ENCODE peak calls at places on chromosomes 1 and 21, in seven cellular contexts. P is tibial artery, M is body of pancreas, W is psoas muscle, Q is neural progenitor cell, Y is PC-3, T is adrenal gland. I is an unnamed sample. For H3K4me1, the result is how much of the 10 kb centered on the place peaks cover.

GRCh38 chr1:52032124-52032784 is 1.4 kb downstream of the KTI12 start:
- DNase-seq in P (no peak), Q (no peak), T (no peak), M (no peak), W (no peak), Y (no peak), I (no peak)

GRCh38 chr1:35505911-35506798 is 51.0 kb downstream of the KIAA0319L start:
- DNase-seq in Y (peak), W (no peak), P (no peak), Q (no peak), T (no peak), M (peak), I (no peak)

GRCh38 chr1:43671626-43672330 is 21.8 kb downstream of the KDM4A start:
- DNase-seq in Q (no peak), M (no peak), Y (no peak), P (no peak), T (no peak), W (no peak), I (no peak)

GRCh38 chr1:54338479-54338878 is 67.7 kb downstream of the SSBP3 start:
- DNase-seq in W (no peak), M (no peak), Q (no peak), Y (no peak), P (no peak), T (no peak), I (no peak)

GRCh38 chr1:85396194-85396593 is 68.8 kb downstream of the DDAH1 start:
- DNase-seq in Q (no peak), Y (no peak), M (no peak), W (no peak), P (no peak), T (no peak), I (no peak)

GRCh38 chr1:64309468-64309867 is 106.0 kb downstream of the UBE2U start:
- DNase-seq in Q (no peak), M (no peak), T (no peak), P (no peak), W (no peak), Y (no peak), I (no peak)

GRCh38 chr1:167995038-167995437 is 58.2 kb upstream of the MPC2 start:
- DNase-seq in Q (no peak), P (no peak), M (no peak), Y (peak), T (no peak), W (no peak), I (no peak)

GRCh38 chr1:109969430-109969829 is 15.1 kb upstream of the AHCYL1 start:
- DNase-seq in W (no peak), P (no peak), Y (peak), T (no peak), Q (no peak), M (no peak), I (no peak)

GRCh38 chr1:31815752-31816484 is at the start of gene SPOCD1:
- DNase-seq in P (peak), Q (peak), M (peak), W (peak), T (peak), Y (peak), I (peak)

GRCh38 chr1:150415800-150416199 is 51.9 kb downstream of the RPRD2 start:
- DNase-seq in Y (no peak), T (no peak), W (no peak), P (no peak), Q (no peak), M (no peak), I (no peak)

GRCh38 chr21:42102063-42102462 is 30.9 kb downstream of the UMODL1 start:
- DNase-seq in Q (no peak), W (no peak), Y (peak), P (no peak), M (no peak), T (no peak), I (no peak)

GRCh38 chr1:211258756-211259595 is at the start of gene RCOR3:
- DNase-seq in M (peak), T (peak), Q (peak), P (peak), Y (peak), W (peak), I (peak)

GRCh38 chr1:90729484-90730246 is 12.6 kb upstream of the BARHL2 start:
- DNase-seq in W (no peak), T (no peak), Q (peak), Y (no peak), P (no peak), M (no peak), I (no peak)

GRCh38 chr1:228684609-228685008 is 50.7 kb upstream of the RHOU start:
- DNase-seq in W (no peak), T (no peak), M (peak), Y (no peak), Q (no peak), P (no peak), I (no peak)

GRCh38 chr1:7343917-7344316 is 427.2 kb upstream of the VAMP3 start:
- DNase-seq in M (no peak), Y (no peak), P (no peak), W (no peak), Q (no peak), T (no peak), I (no peak)

GRCh38 chr21:41706678-41707077 is 60.2 kb downstream of the RIPK4 start:
- DNase-seq in T (no peak), M (peak), Y (no peak), W (no peak), P (no peak), Q (no peak), I (no peak)

GRCh38 chr1:244207935-244208244 is 156.8 kb downstream of the ZBTB18 start:
- DNase-seq in T (no peak), Q (no peak), M (no peak), W (no peak), P (no peak), Y (peak), I (no peak)

GRCh38 chr1:207897188-207897587 is 13.7 kb downstream of the CD34 start:
- DNase-seq in Q (peak), M (no peak), T (no peak), W (no peak), P (no peak), Y (peak), I (no peak)

GRCh38 chr1:175162955-175163354 is 29.6 kb downstream of the KIAA0040 start:
- DNase-seq in W (no peak), Y (no peak), P (no peak), Q (no peak), T (no peak), M (no peak), I (no peak)

GRCh38 chr1:40806724-40807675 is 23.4 kb downstream of the KCNQ4 start:
- DNase-seq in W (no peak), P (peak), M (no peak), T (no peak), Q (no peak), Y (no peak), I (no peak)

GRCh38 chr1:112508242-112509004 is at the start of gene WNT2B:
- DNase-seq in Q (peak), T (peak), Y (no peak), W (no peak), M (no peak), P (no peak), I (peak)

GRCh38 chr1:53411541-53412152 is 47.6 kb upstream of the DMRTB1 start:
- DNase-seq in Q (no peak), M (no peak), P (no peak), Y (no peak), W (no peak), T (no peak), I (no peak)

GRCh38 chr1:203103201-203103600 is 17.4 kb upstream of the MYOG start:
- DNase-seq in M (no peak), T (no peak), Y (no peak), Q (no peak), P (no peak), W (no peak), I (no peak)

GRCh38 chr1:9453375-9454093 is 85.7 kb upstream of the SLC25A33 start:
- DNase-seq in P (no peak), Y (no peak), W (no peak), T (no peak), Q (no peak), M (no peak), I (no peak)

GRCh38 chr1:45621501-45621836 is 2.4 kb downstream of the CCDC17 start:
- DNase-seq in Y (no peak), M (no peak), Q (no peak), W (no peak), T (no peak), P (no peak), I (no peak)

GRCh38 chr1:165807613-165808012 is 19.8 kb upstream of the UCK2 start:
- DNase-seq in Y (peak), P (no peak), T (no peak), Q (no peak), W (no peak), M (no peak), I (no peak)

GRCh38 chr21:29893687-29894086 is 46.1 kb downstream of the GRIK1 start:
- DNase-seq in M (no peak), T (no peak), W (no peak), P (no peak), Q (no peak), Y (peak), I (no peak)

GRCh38 chr1:35192056-35192852 is 691 bp downstream of the SFPQ start:
- DNase-seq in Q (peak), P (peak), M (peak), T (peak), Y (peak), W (peak), I (peak)

GRCh38 chr1:237258871-237259270 is 216.9 kb downstream of the RYR2 start:
- DNase-seq in Q (no peak), T (no peak), W (no peak), Y (no peak), M (peak), P (peak), I (no peak)

GRCh38 chr1:7491089-7491817 is 279.8 kb upstream of the VAMP3 start:
- DNase-seq in Q (no peak), P (no peak), Y (peak), T (no peak), W (no peak), M (peak), I (no peak)

GRCh38 chr1:161069201-161069685 is 448 bp downstream of the ARHGAP30 start:
- DNase-seq in M (no peak), Y (no peak), T (no peak), W (no peak), Q (no peak), P (no peak), I (no peak)

GRCh38 chr1:116405241-116406135 is 32.4 kb downstream of the ATP1A1 start:
- DNase-seq in Q (no peak), M (no peak), P (no peak), W (no peak), T (no peak), Y (no peak), I (no peak)

GRCh38 chr1:219422811-219423598 is 189.9 kb downstream of the ZC3H11B start:
- DNase-seq in Y (peak), W (no peak), M (no peak), Q (no peak), T (no peak), P (no peak), I (no peak)

GRCh38 chr1:241518447-241519307 is 878 bp downstream of the FH start:
- DNase-seq in W (no peak), Q (no peak), T (no peak), M (no peak), P (peak), Y (peak), I (peak)

GRCh38 chr1:21651214-21652042 is 17.7 kb downstream of the RAP1GAP start:
- DNase-seq in W (peak), T (no peak), P (no peak), Y (peak), M (no peak), Q (peak), I (no peak)

GRCh38 chr1:155324717-155325595 is 4.3 kb downstream of the RUSC1 start:
- DNase-seq in M (peak), Y (peak), W (peak), Q (peak), P (peak), T (peak), I (peak)

GRCh38 chr1:27099904-27100796 is 54.8 kb downstream of the SLC9A1 start:
- DNase-seq in M (peak), W (peak), Y (no peak), T (no peak), Q (peak), P (peak), I (no peak)

GRCh38 chr1:10808441-10808840 is 12.0 kb upstream of the CASZ1 start:
- DNase-seq in M (no peak), Q (no peak), T (no peak), Y (no peak), P (no peak), W (no peak), I (no peak)

DNA sequence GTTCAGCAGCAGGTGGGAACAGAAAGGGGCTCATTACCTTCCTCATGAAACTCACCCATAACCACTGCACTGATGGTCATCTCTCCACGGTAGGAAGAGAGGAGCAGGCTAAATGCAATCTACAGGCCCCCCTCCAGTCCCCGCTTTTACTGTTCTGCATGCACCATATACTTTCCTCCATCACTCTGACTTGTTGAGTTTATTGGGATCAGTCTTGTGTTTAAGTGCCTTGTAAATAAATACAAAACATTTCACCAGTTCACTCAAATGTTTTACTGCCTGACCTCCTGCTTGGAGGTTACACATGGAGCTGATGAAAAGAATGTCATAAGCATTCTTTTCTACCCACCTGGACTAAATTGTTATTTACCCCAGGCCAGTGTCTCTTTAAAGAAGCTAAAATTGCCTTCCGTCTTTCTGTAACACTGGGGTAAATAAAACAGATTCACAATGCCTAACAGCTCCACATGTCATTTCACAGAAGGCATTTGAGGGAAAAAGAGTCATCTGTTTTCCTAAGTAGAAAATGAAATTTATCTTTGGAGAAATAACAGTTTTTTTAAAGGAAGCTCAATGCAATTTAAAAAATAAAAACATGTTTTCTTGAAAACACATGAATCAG is 30.7 kb downstream of the PTPN14 start:
- DNase-seq in M (no peak), Y (peak), T (no peak), W (no peak), P (no peak), Q (no peak), I (no peak)
- H3K4me1 ChIP-seq in M (under half), Y (half or more), T (under half), W (half or more), P (under half), Q (under half), I (under half)

GRCh38 chr1:206415913-206416312 is 54.4 kb upstream of the IKBKE start:
- DNase-seq in Y (no peak), Q (no peak), W (no peak), T (no peak), M (no peak), P (no peak), I (no peak)

DNA sequence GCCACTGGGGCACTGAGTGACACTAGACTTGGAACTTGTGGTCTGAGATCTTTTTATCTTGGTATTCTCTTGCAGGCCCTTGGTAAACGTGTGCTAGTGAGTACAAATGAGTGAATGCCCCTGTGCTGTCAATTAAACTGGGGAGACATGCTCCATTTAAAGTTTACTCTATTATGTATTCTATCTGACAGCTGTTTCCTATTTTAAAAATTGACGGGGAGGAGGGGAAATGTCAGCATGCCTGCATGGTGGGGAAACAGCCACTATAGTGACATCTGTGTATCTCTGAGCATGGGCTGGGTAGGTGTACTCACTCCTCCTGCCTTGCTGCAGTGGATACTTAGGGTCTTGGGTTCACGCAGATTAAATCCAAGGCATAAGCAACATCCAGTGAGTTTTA is 59.0 kb upstream of the IKBKE start:
- DNase-seq in Q (no peak), T (no peak), Y (no peak), P (no peak), W (no peak), M (no peak), I (no peak)
- H3K4me1 ChIP-seq in Q (under half), T (under half), Y (under half), P (under half), W (under half), M (under half), I (under half)

DNA sequence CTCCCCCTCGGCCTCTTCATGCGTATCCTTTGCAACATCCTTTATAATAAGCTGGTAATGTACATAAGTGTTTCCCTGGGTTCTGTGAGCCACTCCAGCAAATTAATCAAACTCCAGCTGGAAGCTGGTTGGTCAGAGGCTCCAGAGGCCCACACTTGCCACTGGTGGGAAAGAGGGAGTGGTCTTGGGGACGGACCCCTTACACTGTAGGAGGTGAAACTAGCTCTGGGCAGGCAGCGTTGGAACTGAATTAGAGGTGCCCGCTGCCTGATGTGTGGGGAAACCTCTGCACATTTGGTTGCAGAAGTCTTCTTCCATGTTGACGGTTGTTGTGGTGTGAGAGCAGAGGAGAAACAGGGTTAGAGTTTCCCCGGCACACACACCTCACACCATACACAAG is 14.6 kb upstream of the COL6A1 start:
- DNase-seq in T (no peak), Q (no peak), W (no peak), M (no peak), P (no peak), Y (no peak), I (no peak)
- H3K4me1 ChIP-seq in T (under half), Q (under half), W (under half), M (under half), P (under half), Y (under half), I (under half)

DNA sequence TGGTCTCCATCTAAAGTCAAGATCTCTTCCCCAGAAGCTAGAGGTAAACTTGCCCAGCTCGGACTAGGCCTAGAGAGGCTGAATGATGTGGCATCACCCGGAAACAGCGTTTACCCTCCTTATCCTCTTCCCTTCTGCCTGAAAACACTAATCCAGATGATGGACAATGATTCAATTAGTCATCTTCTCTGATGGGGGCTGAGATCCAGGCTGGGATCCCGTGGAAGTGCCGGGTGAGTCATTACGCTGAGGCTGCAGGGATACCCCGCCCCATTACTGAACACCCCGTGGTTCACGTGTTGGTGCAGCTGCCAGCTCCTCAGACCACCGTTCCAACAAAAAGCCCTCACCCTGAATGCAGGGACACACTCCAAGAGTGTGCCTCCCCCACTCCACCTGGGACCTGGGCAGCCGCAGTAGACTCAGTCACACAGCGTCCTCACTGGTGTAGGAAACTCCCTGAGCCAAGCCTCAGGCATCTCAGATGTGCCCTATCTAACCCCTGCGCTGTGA is 2.0 kb downstream of the S100A6 start:
- DNase-seq in M (no peak), P (peak), Y (peak), W (peak), T (no peak), Q (no peak), I (no peak)
- H3K4me1 ChIP-seq in M (under half), P (under half), Y (half or more), W (under half), T (under half), Q (under half), I (under half)